ENCODE peak calls at places on chromosomes 6 and 20, in five cellular contexts. J is Kasumi-1; G is effector memory CD4-positive, alpha-beta T cell; S is GM12865; Q is EL. P is an unnamed sample.
A peak's percentile ranks its signal among the peaks of the same experiment; 100 is the strongest.

GRCh38 chr6:5314191-5314865 is 53.0 kb downstream of the FARS2 start:
- DNase-seq in J (no peak), Q (no peak), G (no peak), S (no peak), P (no peak)

GRCh38 chr20:36720510-36720909 is 25.4 kb downstream of the NDRG3 start:
- DNase-seq in G (no peak), S (no peak), Q (peak; percentile 11), J (no peak), P (no peak)

GRCh38 chr20:21390768-21391167 is 6.6 kb downstream of the NKX2-4 start:
- DNase-seq in G (no peak), S (no peak), J (no peak), Q (no peak), P (no peak)

GRCh38 chr6:169989594-169989993 is 238.2 kb downstream of the ERMARD start:
- DNase-seq in G (no peak), Q (no peak), J (no peak), S (no peak), P (no peak)

GRCh38 chr6:154606457-154606856 is 96.0 kb upstream of the CNKSR3 start:
- DNase-seq in J (no peak), S (peak; percentile 88), Q (no peak), G (peak; percentile 54), P (peak; percentile 5)

GRCh38 chr6:35392111-35392702 is 49.8 kb downstream of the PPARD start:
- DNase-seq in S (no peak), G (no peak), Q (no peak), J (no peak), P (no peak)

GRCh38 chr6:167267896-167268528 is 23.1 kb upstream of the UNC93A start:
- DNase-seq in G (no peak), J (no peak), S (no peak), Q (no peak), P (no peak)

GRCh38 chr6:38579010-38579628 is 60.6 kb downstream of the BTBD9 start:
- DNase-seq in Q (no peak), G (no peak), J (no peak), S (no peak), P (no peak)

GRCh38 chr20:1171461-1172093 is 13.2 kb downstream of the TMEM74B start:
- DNase-seq in J (no peak), S (peak; percentile 19), G (no peak), Q (peak; percentile 34), P (no peak)

GRCh38 chr6:138387577-138388368 is 10.1 kb downstream of the SMIM28 start:
- DNase-seq in S (no peak), J (no peak), G (no peak), Q (no peak), P (no peak)

GRCh38 chr20:38275815-38276550 is 15.4 kb upstream of the KIAA1755 start:
- DNase-seq in S (no peak), G (no peak), Q (peak; percentile 90), J (peak; percentile 55), P (peak; percentile 46)

GRCh38 chr6:89471287-89471867 is 38.4 kb downstream of the ANKRD6 start:
- DNase-seq in G (no peak), J (no peak), Q (no peak), S (no peak), P (no peak)

GRCh38 chr6:144550392-144550791 is 265.3 kb downstream of the UTRN start:
- DNase-seq in S (no peak), G (no peak), J (no peak), Q (no peak), P (no peak)

GRCh38 chr20:63393566-63393965 is 32.4 kb upstream of the CHRNA4 start:
- DNase-seq in S (no peak), J (no peak), G (no peak), Q (no peak), P (no peak)

GRCh38 chr6:90835584-90836212 is 248.8 kb upstream of the MAP3K7 start:
- DNase-seq in G (no peak), Q (no peak), S (no peak), J (no peak), P (no peak)

P was measured in NK-92 treated with Interleukin-12 subunit alpha and Interleukin-12 subunit beta, amount 100 ng/mL, for 24 hours.